ENCODE peak calls at places on chromosomes 12 and 14, in ten cellular contexts. P, H, M, G, N, I, X, K, F and S are unnamed samples.

GRCh38 chr14:84323963-84324362 is 1206.0 kb upstream of the FLRT2 start:
- DNase-seq in P (peak; percentile 72), H (no peak), M (peak; percentile 67), G (no peak), N (no peak), I (no peak), X (no peak), K (no peak), F (no peak), S (no peak)

GRCh38 chr12:75722714-75723200 is 211.3 kb upstream of the KRR1 start:
- DNase-seq in P (peak; percentile 88), H (no peak), M (peak; percentile 96), G (no peak), N (no peak), I (no peak), X (no peak), K (no peak), F (no peak), S (peak; percentile 47)

GRCh38 chr12:94271351-94271750 is 123.0 kb downstream of the PLXNC1 start:
- DNase-seq in P (peak; percentile 11), H (no peak), M (no peak), G (no peak), N (no peak), I (no peak), X (no peak), K (no peak), F (no peak), S (no peak)

GRCh38 chr14:45679852-45680251 is 426.9 kb upstream of the MIS18BP1 start:
- DNase-seq in P (peak; percentile 90), H (no peak), M (peak; percentile 65), G (no peak), N (no peak), I (no peak), X (no peak), K (no peak), F (no peak), S (no peak)

GRCh38 chr14:78530078-78530477 is 359.9 kb downstream of the NRXN3 start:
- DNase-seq in P (peak; percentile 18), H (no peak), M (peak; percentile 46), G (no peak), N (no peak), I (peak; percentile 83), X (no peak), K (no peak), F (no peak), S (peak; percentile 23)

GRCh38 chr12:74365178-74365964 is 172.3 kb upstream of the ATXN7L3B start:
- DNase-seq in P (peak; percentile 37), H (no peak), M (peak; percentile 69), G (no peak), N (peak; percentile 51), I (peak; percentile 5), X (no peak), K (no peak), F (no peak), S (peak; percentile 9)

GRCh38 chr12:9851927-9852326 is 17.2 kb downstream of the CLEC2B start:
- DNase-seq in P (peak; percentile 13), H (no peak), M (no peak), G (no peak), N (no peak), I (no peak), X (no peak), K (no peak), F (no peak), S (no peak)

GRCh38 chr14:34051966-34052657 is 101.2 kb upstream of the EGLN3 start:
- DNase-seq in P (peak; percentile 94), H (no peak), M (no peak), G (no peak), N (no peak), I (no peak), X (no peak), K (no peak), F (no peak), S (no peak)

DNA sequence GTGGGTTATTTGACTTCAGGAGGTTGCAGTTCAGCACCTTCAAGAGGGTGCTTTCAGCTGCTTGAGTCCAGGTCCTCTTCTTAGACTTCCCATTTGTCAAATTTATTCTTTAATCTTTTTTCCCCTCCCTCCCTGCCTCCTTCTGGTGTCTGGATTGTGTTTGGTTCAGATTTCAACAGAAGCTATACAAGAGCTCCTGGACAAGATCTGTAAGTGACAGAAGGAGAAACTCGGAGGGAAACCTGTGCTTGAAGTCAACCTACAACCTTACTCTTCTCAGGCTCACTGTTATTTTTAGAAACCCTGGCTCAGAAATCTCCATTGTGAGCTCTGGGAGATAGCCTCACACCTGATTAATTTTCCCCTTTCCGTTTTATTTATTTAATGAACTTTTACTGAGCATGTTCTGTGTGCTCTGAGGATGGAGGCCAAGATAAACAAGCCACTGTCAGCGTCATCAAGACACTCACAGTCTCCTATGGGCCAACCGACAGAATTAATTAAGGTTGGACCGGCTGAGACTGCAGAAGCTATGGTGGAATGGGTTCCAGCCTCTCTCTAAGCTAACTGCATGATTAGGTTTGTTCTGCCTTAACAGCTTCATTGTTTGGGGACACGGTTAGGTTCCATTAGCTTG is 13.4 kb downstream of the PDE1B start:
- DNase-seq in P (no peak), H (no peak), M (no peak), G (no peak), N (no peak), I (peak; percentile 86), X (no peak), K (no peak), F (no peak), S (no peak)
- H3K27me3 ChIP-seq in P (peaks cover 3% of the 10 kb centered on the region), H (no peaks in the 10 kb centered on the region), M (no peaks in the 10 kb centered on the region), G (no peaks in the 10 kb centered on the region), N (no peaks in the 10 kb centered on the region), I (no peaks in the 10 kb centered on the region), X (peaks cover 64% of the 10 kb centered on the region), K (no peaks in the 10 kb centered on the region), F (no peaks in the 10 kb centered on the region), S (no peaks in the 10 kb centered on the region)

GRCh38 chr12:115791331-115791730 is 486.2 kb downstream of the MED13L start:
- DNase-seq in P (no peak), H (no peak), M (no peak), G (no peak), N (no peak), I (peak; percentile 55), X (peak; percentile 74), K (no peak), F (no peak), S (no peak)

GRCh38 chr12:115794659-115795081 is 482.8 kb downstream of the MED13L start:
- DNase-seq in P (no peak), H (no peak), M (no peak), G (no peak), N (no peak), I (no peak), X (no peak), K (no peak), F (no peak), S (no peak)

GRCh38 chr12:115785548-115785947 is 491.9 kb downstream of the MED13L start:
- DNase-seq in P (no peak), H (no peak), M (no peak), G (no peak), N (no peak), I (no peak), X (no peak), K (no peak), F (no peak), S (no peak)

DNA sequence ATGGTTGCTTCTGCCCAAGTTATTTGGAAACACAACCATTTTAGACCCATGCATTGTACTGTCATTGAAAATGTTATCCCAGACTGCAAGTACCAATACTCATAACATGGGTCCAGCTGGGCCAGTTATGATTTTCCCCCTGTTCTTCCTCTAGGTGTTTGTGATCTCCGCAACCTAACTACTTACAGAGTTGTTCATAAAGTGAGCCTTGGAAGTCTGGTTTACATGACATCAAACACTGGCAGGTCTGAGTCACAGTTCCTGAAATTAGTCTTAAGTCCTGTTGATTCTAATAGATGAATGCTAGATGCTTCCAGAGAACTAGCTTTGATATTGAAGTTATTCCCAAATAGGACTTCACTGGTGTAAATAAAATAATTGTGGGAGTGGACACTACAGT is 487.0 kb downstream of the MED13L start:
- DNase-seq in P (no peak), H (no peak), M (no peak), G (no peak), N (no peak), I (no peak), X (no peak), K (no peak), F (no peak), S (no peak)
- H3K27me3 ChIP-seq in P (no peaks in the 10 kb centered on the region), H (no peaks in the 10 kb centered on the region), M (no peaks in the 10 kb centered on the region), G (no peaks in the 10 kb centered on the region), N (no peaks in the 10 kb centered on the region), I (no peaks in the 10 kb centered on the region), X (no peaks in the 10 kb centered on the region), K (no peaks in the 10 kb centered on the region), F (no peaks in the 10 kb centered on the region), S (no peaks in the 10 kb centered on the region)

DNA sequence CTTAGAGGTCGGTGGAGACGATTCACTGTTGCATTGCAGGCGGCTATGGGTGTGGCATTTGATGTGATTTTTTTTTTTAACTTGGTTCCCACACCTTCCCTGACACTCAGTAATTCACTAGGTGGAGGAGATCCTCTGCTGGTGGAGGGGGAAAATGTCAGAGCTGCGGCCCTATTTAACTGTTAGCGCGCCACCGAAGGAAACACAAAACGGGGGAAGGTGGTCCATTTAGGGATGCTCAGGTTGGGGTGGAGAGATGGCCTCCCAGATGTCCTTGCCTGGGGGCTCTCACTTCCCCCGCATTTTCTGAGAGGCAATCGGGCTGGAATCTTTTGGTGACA is 4.3 kb upstream of the HOXC12 start:
- DNase-seq in P (no peak), H (no peak), M (no peak), G (no peak), N (no peak), I (no peak), X (no peak), K (no peak), F (no peak), S (no peak)
- H3K27me3 ChIP-seq in P (peaks cover 72% of the 10 kb centered on the region), H (peaks cover 58% of the 10 kb centered on the region), M (peaks cover 2% of the 10 kb centered on the region), G (peaks cover 52% of the 10 kb centered on the region), N (peaks cover 14% of the 10 kb centered on the region), I (peaks cover 100% of the 10 kb centered on the region), X (peaks cover 100% of the 10 kb centered on the region), K (peaks cover 45% of the 10 kb centered on the region), F (no peaks in the 10 kb centered on the region), S (peaks cover 59% of the 10 kb centered on the region)

GRCh38 chr12:3527736-3528135 is 36.7 kb downstream of the PRMT8 start:
- DNase-seq in P (no peak), H (no peak), M (no peak), G (no peak), N (no peak), I (no peak), X (no peak), K (no peak), F (no peak), S (no peak)

GRCh38 chr12:3523728-3524127 is 32.7 kb downstream of the PRMT8 start:
- DNase-seq in P (peak; percentile 12), H (no peak), M (no peak), G (no peak), N (no peak), I (no peak), X (no peak), K (no peak), F (no peak), S (no peak)

GRCh38 chr12:3527181-3527580 is 36.2 kb downstream of the PRMT8 start:
- DNase-seq in P (peak; percentile 95), H (no peak), M (peak; percentile 54), G (no peak), N (no peak), I (no peak), X (no peak), K (no peak), F (no peak), S (no peak)

GRCh38 chr12:3529281-3529680 is 38.3 kb downstream of the PRMT8 start:
- DNase-seq in P (no peak), H (no peak), M (no peak), G (no peak), N (no peak), I (no peak), X (no peak), K (no peak), F (no peak), S (no peak)

DNA sequence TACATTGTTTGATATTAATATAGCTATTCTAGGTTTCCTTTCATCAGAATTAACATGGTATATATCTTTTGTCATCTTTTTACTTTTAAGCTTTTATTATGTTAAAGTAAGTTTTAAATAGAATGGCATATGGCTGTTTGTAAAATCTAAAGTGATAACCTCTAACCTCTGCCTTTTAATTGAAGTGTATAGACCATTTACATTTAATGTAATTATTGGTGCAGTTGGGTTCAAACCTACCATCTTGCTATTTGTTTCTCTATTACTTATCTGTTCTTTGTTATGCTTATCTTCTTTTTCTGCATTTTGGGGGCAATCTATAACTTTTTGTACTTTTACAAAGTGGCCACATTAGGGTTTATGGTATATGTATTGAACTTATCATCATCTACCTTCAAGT is 35.8 kb downstream of the PRMT8 start:
- DNase-seq in P (no peak), H (no peak), M (no peak), G (no peak), N (no peak), I (no peak), X (no peak), K (no peak), F (no peak), S (no peak)
- H3K27me3 ChIP-seq in P (no peaks in the 10 kb centered on the region), H (no peaks in the 10 kb centered on the region), M (no peaks in the 10 kb centered on the region), G (no peaks in the 10 kb centered on the region), N (no peaks in the 10 kb centered on the region), I (no peaks in the 10 kb centered on the region), X (no peaks in the 10 kb centered on the region), K (no peaks in the 10 kb centered on the region), F (no peaks in the 10 kb centered on the region), S (no peaks in the 10 kb centered on the region)